ENCODE peak calls at places on chromosomes 6 and 20, in seven cellular contexts. A, J, T, V, C, W and G are unnamed samples. For H3K4me1, the result is how much of the 10 kb centered on the place peaks cover.

GRCh38 chr6:163808231-163808630 is 393.7 kb downstream of the QKI start:
- DNase-seq in C (no peak), W (no peak), T (no peak), J (no peak), A (no peak), V (no peak), G (no peak)

GRCh38 chr6:132153221-132153896 is 202.2 kb upstream of the CCN2 start:
- DNase-seq in C (no peak), V (peak), W (no peak), T (no peak), A (no peak), J (no peak), G (no peak)

GRCh38 chr6:2542858-2543218 is 207.9 kb downstream of the MYLK4 start:
- DNase-seq in V (peak), W (no peak), J (no peak), C (peak), T (no peak), A (no peak), G (peak)

GRCh38 chr6:140538926-140539325 is 1164.5 kb upstream of the CITED2 start:
- DNase-seq in V (no peak), W (peak), T (no peak), J (no peak), A (no peak), C (no peak), G (no peak)

GRCh38 chr6:82015526-82015925 is 232.0 kb downstream of the IBTK start:
- DNase-seq in J (no peak), A (no peak), T (no peak), W (no peak), V (no peak), C (no peak), G (no peak)

GRCh38 chr6:161137839-161138544 is 135.9 kb downstream of the AGPAT4 start:
- DNase-seq in V (no peak), A (no peak), C (no peak), W (no peak), T (no peak), J (no peak), G (no peak)

GRCh38 chr6:3612341-3613041 is 139.0 kb downstream of the PXDC1 start:
- DNase-seq in T (no peak), C (no peak), V (peak), W (peak), A (no peak), J (no peak), G (no peak)

GRCh38 chr6:90406142-90406794 is 109.6 kb upstream of the BACH2 start:
- DNase-seq in C (no peak), T (no peak), V (peak), J (no peak), A (no peak), W (peak), G (no peak)

GRCh38 chr6:27468334-27468733 is 4.6 kb downstream of the ZNF184 start:
- DNase-seq in V (peak), W (no peak), J (no peak), A (no peak), C (no peak), T (no peak), G (no peak)

GRCh38 chr20:4661191-4661590 is 60.5 kb upstream of the PRND start:
- DNase-seq in V (no peak), T (no peak), C (peak), J (no peak), W (no peak), A (no peak), G (peak)

GRCh38 chr6:113412589-113413367 is 444.4 kb upstream of the MARCKS start:
- DNase-seq in C (no peak), A (no peak), W (no peak), T (no peak), V (peak), J (no peak), G (no peak)

GRCh38 chr20:38165089-38165965 is at the start of gene TGM2:
- DNase-seq in A (peak), C (peak), T (peak), V (peak), J (peak), W (peak), G (peak)

GRCh38 chr6:56357616-56358373 is 110.4 kb upstream of the COL21A1 start:
- DNase-seq in W (no peak), C (no peak), V (no peak), T (no peak), A (no peak), J (no peak), G (no peak)

GRCh38 chr6:168113226-168113625 is 34.2 kb upstream of the FRMD1 start:
- DNase-seq in A (no peak), W (no peak), C (no peak), T (no peak), V (no peak), J (no peak), G (no peak)

GRCh38 chr20:6680854-6681253 is 86.6 kb upstream of the BMP2 start:
- DNase-seq in V (no peak), T (no peak), J (no peak), C (no peak), A (no peak), W (no peak), G (no peak)

GRCh38 chr6:156718647-156719394 is 58.4 kb upstream of the ARID1B start:
- DNase-seq in C (no peak), W (peak), V (peak), T (peak), J (peak), A (no peak), G (no peak)

GRCh38 chr20:48471176-48471575 is 356.6 kb downstream of the PREX1 start:
- DNase-seq in J (no peak), C (no peak), T (no peak), W (no peak), A (no peak), V (no peak), G (no peak)
- H3K27ac ChIP-seq in J (no peak), C (no peak), T (no peak), W (no peak), A (no peak), V (no peak), G (no peak)

DNA sequence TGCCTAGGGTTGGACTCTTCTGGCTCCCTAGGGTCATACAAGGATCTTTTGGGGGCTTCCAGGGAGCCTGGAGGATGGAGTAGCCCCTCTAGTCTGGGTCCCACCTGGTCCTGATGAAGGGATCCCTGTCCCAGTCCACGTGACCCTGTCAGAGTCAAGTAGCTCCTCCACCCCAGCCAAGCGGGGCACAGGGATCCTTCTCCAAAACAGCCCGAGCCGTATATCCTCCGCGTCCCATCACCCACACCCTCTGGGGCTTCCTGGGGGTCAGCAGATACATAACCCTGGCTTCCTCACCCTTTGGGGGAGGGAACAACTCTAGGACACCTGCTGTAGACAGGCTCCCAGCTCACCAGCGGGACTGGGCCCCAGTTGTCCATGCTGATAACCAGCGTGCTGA is 28.0 kb downstream of the BPIFB1 start:
- DNase-seq in J (no peak), V (no peak), W (no peak), A (no peak), T (no peak), C (no peak), G (no peak)
- H3K4me3 ChIP-seq in J (no peak), V (no peak), W (no peak), A (no peak), T (no peak), C (no peak), G (no peak)

GRCh38 chr20:13061381-13061780 is 52.6 kb downstream of the SPTLC3 start:
- DNase-seq in A (no peak), W (no peak), T (no peak), C (no peak), V (no peak), J (no peak), G (no peak)

GRCh38 chr20:13060327-13060726 is 51.6 kb downstream of the SPTLC3 start:
- DNase-seq in A (no peak), J (no peak), W (no peak), V (no peak), C (no peak), T (no peak), G (no peak)

GRCh38 chr20:13054011-13054410 is 45.2 kb downstream of the SPTLC3 start:
- DNase-seq in W (no peak), A (no peak), J (no peak), C (no peak), T (no peak), V (no peak), G (no peak)

GRCh38 chr20:13058666-13059389 is 50.1 kb downstream of the SPTLC3 start:
- DNase-seq in V (no peak), C (no peak), W (no peak), J (no peak), A (no peak), T (no peak), G (no peak)

DNA sequence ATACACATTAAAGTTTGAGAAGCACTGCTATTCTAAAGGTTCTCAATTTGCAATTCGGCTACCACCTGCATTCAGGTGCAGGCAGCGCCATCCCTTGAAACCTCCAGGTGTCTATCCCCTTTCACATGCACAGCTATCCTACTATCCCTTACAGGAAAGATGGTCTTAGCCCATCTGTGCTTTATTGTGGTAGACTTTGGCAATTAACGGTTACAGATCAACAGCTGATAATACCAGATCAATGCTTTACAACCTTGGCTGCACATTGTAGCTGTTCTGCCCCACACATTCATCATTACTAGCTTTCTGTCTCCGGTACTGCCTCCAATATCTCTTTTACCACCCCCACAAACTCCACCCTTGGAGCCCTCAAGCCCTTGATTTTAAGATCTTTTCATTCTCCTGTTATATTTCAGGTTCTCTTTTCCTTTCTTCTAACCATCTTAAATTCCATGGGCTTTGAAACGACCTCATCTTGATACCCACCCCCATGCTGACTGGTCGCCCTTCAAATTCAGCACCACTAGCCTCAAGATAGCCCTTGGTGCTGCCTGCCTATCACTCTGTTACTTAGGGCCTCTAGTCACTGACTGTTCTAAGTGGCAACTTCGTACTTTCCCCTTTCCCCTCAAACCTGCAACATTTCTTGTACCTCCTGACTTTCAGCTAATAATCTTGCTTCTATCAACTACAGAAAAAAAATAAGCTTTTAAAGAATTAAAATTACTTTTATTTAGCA is 50.8 kb downstream of the SPTLC3 start:
- DNase-seq in W (no peak), C (no peak), A (no peak), T (no peak), V (no peak), J (no peak), G (no peak)
- H3K4me1 ChIP-seq in W (under half), C (under half), A (under half), T (under half), V (under half), J (under half), G (under half)

DNA sequence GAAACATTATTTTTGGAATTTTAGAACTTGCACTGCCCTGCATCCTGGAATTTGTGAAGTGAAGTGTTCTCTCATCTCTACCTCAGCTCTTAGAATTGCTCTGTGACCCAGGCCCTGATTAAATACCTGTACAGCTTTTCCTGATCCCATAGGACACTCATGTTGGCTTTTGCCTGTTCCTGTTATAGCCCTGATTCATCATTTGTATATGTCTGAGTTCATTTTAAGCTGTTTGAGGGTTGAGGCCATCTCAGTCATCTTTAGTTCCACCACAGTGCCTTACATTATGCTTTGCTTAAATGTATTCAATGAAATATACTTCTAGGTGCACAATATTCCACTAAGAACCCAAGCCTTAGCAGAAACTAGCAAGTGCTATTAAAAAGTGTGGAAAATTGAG is 26.4 kb downstream of the ZFAND3 start:
- DNase-seq in J (no peak), T (no peak), W (no peak), A (no peak), V (no peak), C (no peak), G (no peak)
- H3K27ac ChIP-seq in J (no peak), T (no peak), W (peak), A (no peak), V (no peak), C (no peak), G (no peak)

GRCh38 chr6:116764961-116765841 is at the start of gene FAM162B:
- DNase-seq in T (peak), C (no peak), J (peak), V (peak), A (no peak), W (peak), G (no peak)
- H3K4me3 ChIP-seq in T (no peak), C (peak), J (peak), V (peak), A (peak), W (peak), G (no peak)

DNA sequence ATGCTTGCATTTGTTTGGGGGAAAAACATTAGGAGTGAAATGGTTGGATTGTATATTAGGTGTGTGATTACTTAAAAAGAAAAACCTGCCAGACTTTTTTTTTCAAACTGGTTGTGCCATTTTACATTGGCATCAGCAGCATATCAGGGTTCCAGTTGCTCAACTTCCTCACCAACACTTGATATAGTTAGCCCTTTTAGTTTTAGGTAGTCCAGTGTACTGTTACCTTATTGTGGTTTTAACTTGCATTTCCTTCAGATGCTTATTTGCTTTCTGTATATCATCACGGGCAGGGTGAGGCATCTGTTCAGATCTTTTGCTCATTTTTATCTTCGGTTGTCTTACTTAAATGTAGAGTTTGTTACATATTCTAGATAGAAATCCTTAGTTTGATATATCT is 5.2 kb downstream of the XRN2 start:
- DNase-seq in C (no peak), T (no peak), V (no peak), W (no peak), J (no peak), A (no peak), G (no peak)
- H3K4me1 ChIP-seq in C (under half), T (under half), V (under half), W (under half), J (under half), A (under half), G (under half)

DNA sequence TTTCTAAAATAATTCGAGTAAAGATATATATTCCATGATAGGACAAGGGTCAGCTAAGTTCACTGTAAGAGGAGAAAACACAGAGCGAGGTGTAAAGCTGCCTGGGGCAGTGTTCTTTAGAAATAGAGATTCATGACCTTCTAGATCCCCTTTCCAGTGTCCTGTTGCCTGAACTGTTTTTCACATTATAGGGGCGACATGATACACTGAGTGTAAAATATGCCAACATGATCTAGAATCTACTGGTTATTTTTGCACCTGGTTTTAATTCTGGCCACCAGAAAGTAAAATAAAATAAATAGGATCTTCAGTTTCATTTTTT is 98.0 kb upstream of the HDGFL1 start:
- DNase-seq in W (no peak), J (no peak), T (no peak), C (no peak), V (no peak), A (no peak), G (no peak)
- H3K27ac ChIP-seq in W (no peak), J (no peak), T (no peak), C (no peak), V (no peak), A (no peak), G (no peak)

DNA sequence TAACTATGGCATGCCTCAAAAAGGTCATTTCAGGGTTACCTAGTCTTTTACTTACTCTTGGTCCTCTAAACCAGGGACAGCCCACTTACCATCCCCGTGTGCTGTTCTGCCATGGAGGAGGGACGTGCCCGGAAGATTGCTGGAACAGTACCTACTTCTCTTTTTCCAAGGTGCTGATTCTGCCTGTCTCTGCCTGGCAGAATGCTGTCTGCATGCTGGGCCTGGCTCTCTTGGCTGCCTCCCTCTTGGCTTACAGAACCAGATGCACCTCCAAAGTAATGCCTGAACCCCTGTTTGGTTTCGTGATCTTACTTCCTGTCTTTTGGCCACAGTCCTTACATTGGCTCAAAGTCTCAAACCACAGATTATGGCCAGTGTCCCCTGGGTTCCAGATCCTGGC is 120.7 kb upstream of the NT5E start:
- DNase-seq in J (no peak), T (no peak), V (no peak), C (no peak), A (no peak), W (no peak), G (no peak)
- H3K4me3 ChIP-seq in J (no peak), T (no peak), V (no peak), C (no peak), A (no peak), W (no peak), G (no peak)

GRCh38 chr6:52657870-52658269 is 13.0 kb upstream of the TMEM14A start:
- DNase-seq in V (no peak), A (no peak), C (no peak), J (no peak), T (no peak), W (no peak), G (no peak)
- H3K4me1 ChIP-seq in V (under half), A (under half), C (under half), J (under half), T (under half), W (under half), G (under half)